ENCODE peak calls at places on chromosomes 6 and 20, in eight cellular contexts. N, Z, I, B, S, V, P and Q are unnamed samples. For H3K9me3, H3K27me3 and H3K4me1, the result is how much of the 10 kb centered on the place peaks cover.

GRCh38 chr6:35293681-35294080 is 3.9 kb upstream of the DEF6 start:
- DNase-seq in N (no peak), Z (no peak), I (no peak), B (no peak), S (no peak), V (no peak), P (no peak), Q (no peak)

GRCh38 chr6:50128420-50129005 is 78.8 kb upstream of the DEFB112 start:
- DNase-seq in N (no peak), Z (no peak), I (no peak), B (peak), S (peak), V (peak), P (no peak), Q (no peak)

GRCh38 chr6:44278774-44279697 is 8.8 kb downstream of the TMEM151B start:
- DNase-seq in N (no peak), Z (no peak), I (no peak), B (no peak), S (no peak), V (no peak), P (no peak), Q (no peak)

GRCh38 chr6:151059612-151060095 is 180.1 kb upstream of the AKAP12 start:
- DNase-seq in N (no peak), Z (no peak), I (no peak), B (no peak), S (peak), V (no peak), P (no peak), Q (no peak)

GRCh38 chr20:2864626-2865025 is 8.7 kb upstream of the PTPRA start:
- DNase-seq in N (no peak), Z (no peak), I (no peak), B (no peak), S (no peak), V (no peak), P (no peak), Q (no peak)

GRCh38 chr6:90219168-90219985 is 77.3 kb downstream of the BACH2 start:
- DNase-seq in N (peak), Z (no peak), I (no peak), B (peak), S (peak), V (no peak), P (peak), Q (no peak)

GRCh38 chr6:27154696-27155095 is 92.8 kb upstream of the PRSS16 start:
- DNase-seq in N (no peak), Z (no peak), I (no peak), B (no peak), S (no peak), V (no peak), P (no peak), Q (no peak)

GRCh38 chr20:16703570-16703969 is 26.3 kb upstream of the SNRPB2 start:
- DNase-seq in N (no peak), Z (no peak), I (no peak), B (no peak), S (no peak), V (no peak), P (no peak), Q (no peak)

GRCh38 chr6:151502499-151502898 is 8.7 kb downstream of the CCDC170 start:
- DNase-seq in N (no peak), Z (no peak), I (no peak), B (peak), S (peak), V (no peak), P (no peak), Q (no peak)

GRCh38 chr20:59438201-59438600 is 137.8 kb downstream of the EDN3 start:
- DNase-seq in N (no peak), Z (no peak), I (no peak), B (no peak), S (no peak), V (no peak), P (peak), Q (no peak)

GRCh38 chr6:131733376-131734016 is 22.7 kb upstream of the CTAGE9 start:
- DNase-seq in N (peak), Z (no peak), I (no peak), B (peak), S (peak), V (no peak), P (no peak), Q (no peak)

GRCh38 chr6:82750570-82750969 is 315.1 kb downstream of the UBE3D start:
- DNase-seq in N (no peak), Z (no peak), I (no peak), B (peak), S (no peak), V (no peak), P (no peak), Q (no peak)

GRCh38 chr6:166639921-166640320 is 12.9 kb upstream of the RPS6KA2 start:
- DNase-seq in N (no peak), Z (no peak), I (no peak), B (no peak), S (no peak), V (no peak), P (no peak), Q (no peak)

GRCh38 chr20:4973330-4974097 is 27.8 kb downstream of the SLC23A2 start:
- DNase-seq in N (peak), Z (peak), I (peak), B (peak), S (peak), V (peak), P (no peak), Q (no peak)

GRCh38 chr6:87029711-87030314 is 65.1 kb downstream of the CGA start:
- DNase-seq in N (no peak), Z (no peak), I (no peak), B (peak), S (peak), V (peak), P (peak), Q (no peak)

GRCh38 chr20:16476032-16476431 is 97.2 kb downstream of the KIF16B start:
- DNase-seq in N (no peak), Z (no peak), I (no peak), B (peak), S (peak), V (peak), P (peak), Q (no peak)

GRCh38 chr6:108452725-108453195 is 108.0 kb upstream of the FOXO3 start:
- DNase-seq in N (peak), Z (no peak), I (no peak), B (peak), S (peak), V (no peak), P (no peak), Q (no peak)

GRCh38 chr6:143068001-143068400 is 7.3 kb downstream of the AIG1 start:
- DNase-seq in N (no peak), Z (no peak), I (no peak), B (peak), S (no peak), V (no peak), P (no peak), Q (no peak)

GRCh38 chr20:39670987-39671386 is 708.8 kb downstream of the DHX35 start:
- DNase-seq in N (no peak), Z (no peak), I (no peak), B (no peak), S (no peak), V (no peak), P (no peak), Q (no peak)

GRCh38 chr6:5827061-5828037 is 179.4 kb downstream of the NRN1 start:
- DNase-seq in N (no peak), Z (no peak), I (no peak), B (no peak), S (no peak), V (no peak), P (no peak), Q (no peak)

GRCh38 chr6:44915111-44915510 is 413.0 kb upstream of the RUNX2 start:
- DNase-seq in N (no peak), Z (no peak), I (no peak), B (peak), S (no peak), V (no peak), P (no peak), Q (no peak)

GRCh38 chr6:4781426-4781825 is 5.2 kb downstream of the CDYL start:
- DNase-seq in N (no peak), Z (no peak), I (no peak), B (no peak), S (no peak), V (no peak), P (no peak), Q (no peak)

DNA sequence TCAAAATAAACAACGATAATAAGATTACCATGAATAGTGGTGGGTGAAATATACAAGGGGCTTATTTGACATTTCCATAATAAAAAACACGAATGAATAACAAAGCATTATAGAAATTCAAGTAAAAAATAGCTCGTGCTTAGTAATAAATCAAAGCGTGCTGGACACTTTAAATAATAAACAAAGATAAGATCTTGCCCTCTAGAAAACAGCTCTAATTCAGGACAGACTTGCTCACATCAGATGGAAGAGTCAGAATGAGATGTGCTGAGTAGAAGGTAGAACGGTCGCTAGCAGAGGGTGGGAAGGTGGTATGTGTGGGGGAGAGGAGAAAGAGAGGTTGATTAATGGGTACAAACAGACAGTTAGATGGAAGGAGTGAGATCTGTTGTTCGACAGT is 27.3 kb downstream of the PSMB1 start:
- DNase-seq in N (no peak), Z (no peak), I (no peak), B (no peak), S (no peak), V (no peak), P (no peak), Q (no peak)
- H3K9me3 ChIP-seq in N (under half), Z (under half), I (under half), B (under half), S (under half), V (under half), P (under half), Q (under half)

GRCh38 chr20:63068711-63069367 is 62.1 kb upstream of the BHLHE23 start:
- DNase-seq in N (no peak), Z (no peak), I (no peak), B (no peak), S (no peak), V (no peak), P (peak), Q (no peak)
- H3K27me3 ChIP-seq in N (half or more), Z (under half), I (under half), B (under half), S (under half), V (half or more), P (under half), Q (under half)

GRCh38 chr6:25934181-25934580 is 3.7 kb upstream of the SLC17A2 start:
- DNase-seq in N (no peak), Z (no peak), I (no peak), B (no peak), S (no peak), V (no peak), P (no peak), Q (no peak)

GRCh38 chr6:25928562-25929324 is 1.7 kb downstream of the SLC17A2 start:
- DNase-seq in N (no peak), Z (no peak), I (no peak), B (no peak), S (no peak), V (peak), P (no peak), Q (no peak)

GRCh38 chr6:25931411-25931709 is 869 bp upstream of the SLC17A2 start:
- DNase-seq in N (no peak), Z (no peak), I (no peak), B (no peak), S (no peak), V (no peak), P (no peak), Q (no peak)

GRCh38 chr6:25927721-25928359 is 2.7 kb downstream of the SLC17A2 start:
- DNase-seq in N (peak), Z (no peak), I (no peak), B (peak), S (peak), V (no peak), P (no peak), Q (no peak)

DNA sequence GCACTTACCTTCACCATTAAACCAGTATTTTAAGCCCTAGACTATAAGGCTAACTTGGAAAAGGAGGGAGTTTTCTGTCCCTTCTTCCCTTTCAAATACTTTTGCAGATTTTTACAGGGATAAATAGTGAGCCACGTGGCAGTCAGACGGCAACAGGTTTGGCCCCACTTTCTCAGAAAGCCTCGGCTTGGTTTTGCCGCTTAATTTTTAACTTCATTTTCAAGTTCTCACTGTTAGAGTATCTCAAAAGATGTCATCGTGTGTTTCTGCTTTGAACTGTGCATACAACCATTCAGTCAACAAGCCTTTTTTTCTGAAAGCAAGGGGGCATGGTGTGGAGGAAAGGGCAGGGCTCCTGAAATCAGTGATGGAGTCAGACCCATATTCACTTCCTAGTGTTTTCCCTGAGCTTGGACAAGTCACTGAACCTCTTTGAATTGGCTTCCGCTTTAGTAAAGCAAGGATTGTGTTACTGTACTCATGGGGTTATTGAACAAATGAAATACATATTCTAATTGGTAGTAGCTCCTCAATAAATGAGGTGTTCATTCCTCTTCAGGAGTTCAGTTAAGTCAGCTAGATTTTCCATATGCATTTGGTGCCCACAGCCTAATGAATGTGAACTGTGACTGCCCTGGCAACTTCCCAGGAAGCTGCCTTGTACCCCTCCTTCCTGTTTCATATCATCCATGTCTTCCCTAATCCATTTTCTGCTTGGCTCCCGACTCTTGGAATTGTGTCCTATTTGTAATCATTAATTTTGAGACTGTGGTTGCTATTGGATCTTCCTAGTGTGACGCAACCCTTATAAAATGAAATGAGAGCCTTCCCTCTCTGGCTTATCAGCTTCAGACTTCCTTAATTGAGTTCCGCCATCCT is at the start of gene SLC17A2:
- DNase-seq in N (no peak), Z (no peak), I (no peak), B (no peak), S (no peak), V (peak), P (peak), Q (no peak)
- H3K4me1 ChIP-seq in N (under half), Z (under half), I (under half), B (under half), S (under half), V (half or more), P (under half), Q (under half)

GRCh38 chr6:159529820-159530405 is 163.1 kb downstream of the SOD2 start:
- DNase-seq in N (peak), Z (no peak), I (no peak), B (no peak), S (no peak), V (no peak), P (no peak), Q (no peak)
- H3K9me3 ChIP-seq in N (under half), Z (under half), I (under half), B (under half), S (under half), V (under half), P (under half), Q (under half)

DNA sequence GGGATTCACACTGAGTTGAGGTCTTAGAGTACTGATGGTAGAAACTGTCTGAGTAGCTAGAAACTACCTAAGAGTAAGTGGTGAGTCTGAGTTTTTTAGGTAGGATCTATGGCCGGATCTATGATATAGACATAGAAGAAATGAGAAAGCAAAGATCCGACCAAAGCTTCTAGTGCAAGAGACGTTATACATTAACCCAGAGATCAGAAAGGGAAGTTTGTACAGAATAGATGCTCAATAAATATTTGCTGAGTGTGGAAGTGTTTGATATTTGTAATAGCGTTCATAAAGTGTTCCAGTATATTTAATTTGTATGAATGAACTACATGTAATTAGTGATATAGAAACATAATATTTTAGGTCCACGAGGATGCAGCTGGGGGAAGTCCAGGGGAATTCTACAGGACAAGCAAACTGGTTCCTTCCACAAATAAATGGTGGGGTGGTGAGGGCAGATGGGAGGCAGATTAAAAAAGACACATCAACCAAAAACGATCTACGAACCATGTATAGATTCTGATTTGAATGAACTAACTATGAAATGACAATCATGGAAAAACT is 32.0 kb upstream of the JARID2 start:
- DNase-seq in N (no peak), Z (no peak), I (no peak), B (no peak), S (no peak), V (peak), P (no peak), Q (no peak)
- H3K27me3 ChIP-seq in N (under half), Z (under half), I (under half), B (under half), S (under half), V (under half), P (under half), Q (under half)